ENCODE peak calls at places on chromosome 22, in nine cellular contexts. Y is C1 segment of cervical spinal cord; E is stimulated activated effector memory CD8-positive, alpha-beta T cell treated with anti-CD3 and anti-CD28 coated beads, Interleukin-12 subunit alpha, Interleukin-12 subunit beta, amount 100 ng/mL, for 72 hours; G is naive thymus-derived CD8-positive, alpha-beta T cell; J is AG04450; X is HCEC 1CT; O is iris pigment epithelial cell; Q is HEK293T; B is Ammon's horn. C is an unnamed sample.

GRCh38 chr22:35307372-35307771 is 7.7 kb downstream of the TOM1 start:
- DNase-seq in Y (no peak), E (no peak), G (no peak), J (no peak), X (no peak), O (no peak), Q (no peak), B (no peak), C (no peak)

GRCh38 chr22:20247010-20247505 is 21.1 kb downstream of the RTN4R start:
- DNase-seq in Y (no peak), E (no peak), G (no peak), J (no peak), X (peak), O (no peak), Q (no peak), B (no peak), C (no peak)

GRCh38 chr22:17570851-17571631 is 7.7 kb downstream of the SLC25A18 start:
- DNase-seq in Y (peak), E (no peak), G (no peak), J (no peak), X (peak), O (peak), Q (no peak), B (peak), C (no peak)

GRCh38 chr22:46752286-46752685 is 10.2 kb upstream of the TBC1D22A start:
- DNase-seq in Y (no peak), E (no peak), G (no peak), J (no peak), X (no peak), O (no peak), Q (no peak), B (no peak), C (no peak)

GRCh38 chr22:37823134-37823985 is at the start of gene GALR3:
- DNase-seq in Y (no peak), E (no peak), G (no peak), J (no peak), X (no peak), O (no peak), Q (no peak), B (no peak), C (no peak)

GRCh38 chr22:30393885-30394284 is 2.9 kb upstream of the SEC14L2 start:
- DNase-seq in Y (no peak), E (no peak), G (no peak), J (no peak), X (no peak), O (no peak), Q (no peak), B (no peak), C (no peak)

GRCh38 chr22:50470491-50470890 is 4.3 kb downstream of the SBF1 start:
- DNase-seq in Y (no peak), E (no peak), G (no peak), J (no peak), X (no peak), O (no peak), Q (no peak), B (no peak), C (no peak)

GRCh38 chr22:36286096-36286957 is 33.4 kb downstream of the APOL1 start:
- DNase-seq in Y (peak), E (peak), G (peak), J (peak), X (peak), O (peak), Q (peak), B (peak), C (peak)

GRCh38 chr22:36343720-36344105 is 44.1 kb downstream of the MYH9 start:
- DNase-seq in Y (no peak), E (no peak), G (no peak), J (no peak), X (no peak), O (no peak), Q (no peak), B (no peak), C (no peak)

GRCh38 chr22:19663286-19663815 is 51.0 kb upstream of the SEPTIN5 start:
- DNase-seq in Y (no peak), E (no peak), G (no peak), J (peak), X (peak), O (peak), Q (no peak), B (no peak), C (peak)

GRCh38 chr22:43884600-43885318 is 7.1 kb downstream of the PNPLA5 start:
- DNase-seq in Y (no peak), E (peak), G (peak), J (no peak), X (peak), O (peak), Q (peak), B (peak), C (peak)

GRCh38 chr22:41904450-41905410 is 10.1 kb downstream of the SHISA8 start:
- DNase-seq in Y (no peak), E (no peak), G (no peak), J (no peak), X (no peak), O (no peak), Q (no peak), B (no peak), C (no peak)

GRCh38 chr22:43554694-43555365 is 143.0 kb downstream of the MPPED1 start:
- DNase-seq in Y (no peak), E (no peak), G (no peak), J (no peak), X (no peak), O (no peak), Q (no peak), B (no peak), C (no peak)

GRCh38 chr22:21698430-21699329 is 32.9 kb downstream of the PPIL2 start:
- DNase-seq in Y (no peak), E (no peak), G (no peak), J (no peak), X (no peak), O (peak), Q (no peak), B (no peak), C (peak)

GRCh38 chr22:21808130-21808529 is 59.3 kb downstream of the MAPK1 start:
- DNase-seq in Y (no peak), E (no peak), G (no peak), J (no peak), X (no peak), O (no peak), Q (no peak), B (no peak), C (no peak)

GRCh38 chr22:36613958-36614357 is 85.0 kb upstream of the EIF3D start:
- DNase-seq in Y (no peak), E (no peak), G (no peak), J (no peak), X (peak), O (peak), Q (no peak), B (no peak), C (no peak)

GRCh38 chr22:21052715-21053459 is 7.1 kb downstream of the LRRC74B start:
- DNase-seq in Y (no peak), E (no peak), G (no peak), J (no peak), X (no peak), O (no peak), Q (no peak), B (no peak), C (no peak)

GRCh38 chr22:39234867-39235687 is 9.7 kb downstream of the PDGFB start:
- DNase-seq in Y (no peak), E (no peak), G (no peak), J (no peak), X (no peak), O (no peak), Q (no peak), B (no peak), C (no peak)

GRCh38 chr22:42862045-42862734 is 5.1 kb upstream of the ARFGAP3 start:
- DNase-seq in Y (no peak), E (no peak), G (no peak), J (peak), X (peak), O (peak), Q (no peak), B (no peak), C (no peak)

GRCh38 chr22:35315855-35316745 is 16.4 kb downstream of the TOM1 start:
- DNase-seq in Y (no peak), E (no peak), G (no peak), J (no peak), X (no peak), O (no peak), Q (no peak), B (no peak), C (no peak)

GRCh38 chr22:38872831-38873248 is 824 bp upstream of the CBX6 start:
- DNase-seq in Y (peak), E (no peak), G (no peak), J (no peak), X (no peak), O (peak), Q (peak), B (peak), C (no peak)

GRCh38 chr22:49824185-49824925 is 3.3 kb downstream of the BRD1 start:
- DNase-seq in Y (no peak), E (no peak), G (no peak), J (no peak), X (no peak), O (no peak), Q (no peak), B (no peak), C (no peak)

GRCh38 chr22:43213066-43213465 is 26.1 kb upstream of the TTLL12 start:
- DNase-seq in Y (no peak), E (no peak), G (no peak), J (no peak), X (no peak), O (no peak), Q (peak), B (no peak), C (no peak)

GRCh38 chr22:46287873-46288751 is 8.6 kb upstream of the GTSE1 start:
- DNase-seq in Y (no peak), E (no peak), G (no peak), J (no peak), X (no peak), O (no peak), Q (no peak), B (no peak), C (no peak)

GRCh38 chr22:20551805-20552449 is 44.5 kb downstream of the MED15 start:
- DNase-seq in Y (peak), E (peak), G (no peak), J (no peak), X (no peak), O (no peak), Q (no peak), B (peak), C (no peak)

GRCh38 chr22:43504068-43504467 is 92.3 kb downstream of the MPPED1 start:
- DNase-seq in Y (no peak), E (no peak), G (no peak), J (no peak), X (no peak), O (no peak), Q (no peak), B (no peak), C (no peak)

C was measured in AG09319.